ENCODE peak calls at places on chromosome 13, in four cellular contexts. F, C, I and D are unnamed samples.
A peak's percentile ranks its signal among the peaks of the same experiment; 100 is the strongest.

GRCh38 chr13:105037064-105037463 is 1498.4 kb downstream of the EFNB2 start:
- DNase-seq in F (no peak), C (no peak), I (peak; percentile 37), D (peak; percentile 88)

GRCh38 chr13:79525458-79525857 is 44.5 kb downstream of the NDFIP2 start:
- DNase-seq in F (no peak), C (no peak), I (no peak), D (no peak)

GRCh38 chr13:99124695-99125334 is 75.8 kb upstream of the UBAC2 start:
- DNase-seq in F (no peak), C (no peak), I (peak; percentile 91), D (peak; percentile 42)

GRCh38 chr13:27954406-27954851 is 14.7 kb downstream of the CDX2 start:
- DNase-seq in F (peak; percentile 68), C (no peak), I (no peak), D (no peak)

GRCh38 chr13:62293081-62293480 is 877.4 kb upstream of the PCDH20 start:
- DNase-seq in F (no peak), C (no peak), I (peak; percentile 2), D (no peak)

GRCh38 chr13:69331245-69331644 is 776.4 kb upstream of the ATXN8OS start:
- DNase-seq in F (no peak), C (no peak), I (no peak), D (no peak)

GRCh38 chr13:113854238-113855011 is 9.5 kb downstream of the GAS6 start:
- DNase-seq in F (no peak), C (no peak), I (peak; percentile 68), D (no peak)

GRCh38 chr13:109780880-109781383 is 5.5 kb downstream of the IRS2 start:
- DNase-seq in F (no peak), C (no peak), I (no peak), D (no peak)

GRCh38 chr13:42548731-42549554 is 25.0 kb upstream of the TNFSF11 start:
- DNase-seq in F (no peak), C (no peak), I (peak; percentile 27), D (no peak)

GRCh38 chr13:99821741-99822140 is 149.8 kb downstream of the ZIC5 start:
- DNase-seq in F (no peak), C (no peak), I (no peak), D (no peak)

GRCh38 chr13:110173247-110173818 is 133.6 kb downstream of the COL4A1 start:
- DNase-seq in F (peak; percentile 65), C (no peak), I (peak; percentile 26), D (no peak)

GRCh38 chr13:114072421-114072820 is 60.0 kb downstream of the RASA3 start:
- DNase-seq in F (no peak), C (no peak), I (no peak), D (no peak)

GRCh38 chr13:20188649-20189553 is 3.8 kb downstream of the GJB2 start:
- DNase-seq in F (peak; percentile 67), C (no peak), I (no peak), D (no peak)

GRCh38 chr13:33197551-33197971 is 88.0 kb downstream of the STARD13 start:
- DNase-seq in F (peak; percentile 77), C (no peak), I (no peak), D (no peak)

GRCh38 chr13:112648966-112649690 is 40.7 kb upstream of the ATP11A start:
- DNase-seq in F (no peak), C (no peak), I (no peak), D (no peak)

GRCh38 chr13:20482275-20482761 is 43.3 kb downstream of the CRYL1 start:
- DNase-seq in F (peak; percentile 58), C (no peak), I (peak; percentile 40), D (no peak)

GRCh38 chr13:20704459-20705069 is 1.1 kb downstream of the IL17D start:
- DNase-seq in F (no peak), C (no peak), I (no peak), D (no peak)

GRCh38 chr13:21501709-21502108 is 42.6 kb upstream of the ZDHHC20 start:
- DNase-seq in F (peak; percentile 73), C (no peak), I (no peak), D (no peak)

GRCh38 chr13:94061316-94061715 is 418.2 kb downstream of the DCT start:
- DNase-seq in F (no peak), C (no peak), I (peak; percentile 29), D (peak; percentile 31)

GRCh38 chr13:20313896-20314295 is 81.8 kb upstream of the GJB6 start:
- DNase-seq in F (no peak), C (no peak), I (no peak), D (no peak)

GRCh38 chr13:23510544-23510916 is 59.7 kb upstream of the TNFRSF19 start:
- DNase-seq in F (no peak), C (no peak), I (peak; percentile 81), D (peak; percentile 64)

GRCh38 chr13:80873589-80873988 is 532.7 kb upstream of the SPRY2 start:
- DNase-seq in F (no peak), C (no peak), I (peak; percentile 9), D (no peak)